ENCODE peak calls at places on chromosomes 7 and 10, in six cellular contexts. One of them, this sample, is unnamed.

GRCh38 chr7:70776627-70777101 is 355.3 kb upstream of the GALNT17 start:
- DNase-seq in astrocyte of the cerebellum: peak
- DNase-seq in B cell: no peak
- DNase-seq in hepatocyte: no peak
- DNase-seq in occipital lobe: peak
- DNase-seq in H7: no peak
- DNase-seq in this sample: no peak

GRCh38 chr7:98221611-98222532 is 10.6 kb downstream of the BHLHA15 start:
- DNase-seq in H7: peak
- DNase-seq in B cell: no peak
- DNase-seq in occipital lobe: no peak
- DNase-seq in astrocyte of the cerebellum: no peak
- DNase-seq in hepatocyte: peak
- DNase-seq in this sample: no peak

GRCh38 chr7:34208878-34209621 is 303.7 kb downstream of the BMPER start:
- DNase-seq in occipital lobe: peak
- DNase-seq in astrocyte of the cerebellum: no peak
- DNase-seq in hepatocyte: no peak
- DNase-seq in H7: no peak
- DNase-seq in B cell: no peak
- DNase-seq in this sample: no peak

GRCh38 chr7:151888079-151888673 is 11.3 kb upstream of the PRKAG2 start:
- DNase-seq in astrocyte of the cerebellum: no peak
- DNase-seq in hepatocyte: no peak
- DNase-seq in B cell: no peak
- DNase-seq in occipital lobe: no peak
- DNase-seq in H7: peak
- DNase-seq in this sample: no peak

GRCh38 chr7:12821746-12822145 is 134.3 kb downstream of the ARL4A start:
- DNase-seq in occipital lobe: no peak
- DNase-seq in hepatocyte: no peak
- DNase-seq in astrocyte of the cerebellum: no peak
- DNase-seq in B cell: no peak
- DNase-seq in H7: no peak
- DNase-seq in this sample: no peak

GRCh38 chr10:60434418-60435046 is 44.9 kb upstream of the ANK3 start:
- DNase-seq in occipital lobe: peak
- DNase-seq in hepatocyte: peak
- DNase-seq in H7: peak
- DNase-seq in astrocyte of the cerebellum: peak
- DNase-seq in B cell: peak
- DNase-seq in this sample: peak

GRCh38 chr10:64086083-64086772 is 565.0 kb downstream of the REEP3 start:
- DNase-seq in B cell: no peak
- DNase-seq in astrocyte of the cerebellum: no peak
- DNase-seq in hepatocyte: no peak
- DNase-seq in occipital lobe: no peak
- DNase-seq in H7: peak
- DNase-seq in this sample: no peak

GRCh38 chr10:113523071-113523470 is 29.8 kb upstream of the HABP2 start:
- DNase-seq in astrocyte of the cerebellum: no peak
- DNase-seq in H7: no peak
- DNase-seq in occipital lobe: no peak
- DNase-seq in B cell: no peak
- DNase-seq in hepatocyte: no peak
- DNase-seq in this sample: no peak

GRCh38 chr10:87675396-87676376 is 16.0 kb downstream of the PAPSS2 start:
- DNase-seq in B cell: no peak
- DNase-seq in hepatocyte: no peak
- DNase-seq in H7: no peak
- DNase-seq in astrocyte of the cerebellum: no peak
- DNase-seq in occipital lobe: no peak
- DNase-seq in this sample: no peak

GRCh38 chr10:72336259-72337038 is 18.3 kb downstream of the DNAJB12 start:
- DNase-seq in occipital lobe: no peak
- DNase-seq in astrocyte of the cerebellum: no peak
- DNase-seq in H7: peak
- DNase-seq in hepatocyte: peak
- DNase-seq in B cell: no peak
- DNase-seq in this sample: no peak

GRCh38 chr7:37411444-37412034 is 37.1 kb downstream of the ELMO1 start:
- DNase-seq in hepatocyte: no peak
- DNase-seq in occipital lobe: no peak
- DNase-seq in H7: no peak
- DNase-seq in B cell: no peak
- DNase-seq in astrocyte of the cerebellum: no peak
- DNase-seq in this sample: no peak

GRCh38 chr10:128078136-128078969 is 47.9 kb downstream of the MKI67 start:
- DNase-seq in astrocyte of the cerebellum: peak
- DNase-seq in B cell: no peak
- DNase-seq in hepatocyte: peak
- DNase-seq in occipital lobe: no peak
- DNase-seq in H7: peak
- DNase-seq in this sample: peak

GRCh38 chr10:100923580-100923979 is 10.8 kb downstream of the SLF2 start:
- DNase-seq in H7: no peak
- DNase-seq in hepatocyte: no peak
- DNase-seq in astrocyte of the cerebellum: no peak
- DNase-seq in B cell: no peak
- DNase-seq in occipital lobe: no peak
- DNase-seq in this sample: no peak